ENCODE peak calls at places on chromosomes 1 and 21, in nine cellular contexts. E is A549, F is K562, O is suprapubic skin, I is lower leg skin, B is heart left ventricle, W is GM12891, X is GM12892, P is IMR-90. T is an unnamed sample.

GRCh38 chr1:940121-941026 is 16.7 kb downstream of the SAMD11 start:
- DNase-seq in E (no peak), F (peak), O (no peak), I (no peak), B (peak), W (peak), X (no peak), P (peak), T (peak)

GRCh38 chr21:44351535-44352252 is 1.7 kb upstream of the TRPM2 start:
- DNase-seq in E (no peak), F (no peak), O (peak), I (no peak), B (no peak), W (no peak), X (no peak), P (no peak), T (no peak)

GRCh38 chr21:46036696-46037337 is 55.2 kb downstream of the COL6A1 start:
- DNase-seq in E (no peak), F (no peak), O (no peak), I (no peak), B (no peak), W (no peak), X (no peak), P (no peak), T (no peak)

GRCh38 chr1:228292609-228292911 is 84.7 kb downstream of the OBSCN start:
- DNase-seq in E (no peak), F (no peak), O (no peak), I (no peak), B (no peak), W (no peak), X (no peak), P (no peak), T (no peak)

GRCh38 chr1:190474587-190475305 is 2.9 kb downstream of the BRINP3 start:
- DNase-seq in E (peak), F (no peak), O (no peak), I (no peak), B (no peak), W (no peak), X (no peak), P (peak), T (no peak)

GRCh38 chr1:161792740-161793139 is 26.6 kb downstream of the ATF6 start:
- DNase-seq in E (peak), F (peak), O (no peak), I (no peak), B (no peak), W (no peak), X (no peak), P (peak), T (peak)

GRCh38 chr1:9844106-9844505 is 20.3 kb upstream of the CLSTN1 start:
- DNase-seq in E (no peak), F (no peak), O (peak), I (no peak), B (no peak), W (no peak), X (no peak), P (no peak), T (no peak)

GRCh38 chr1:61169634-61170033 is 87.3 kb downstream of the NFIA start:
- DNase-seq in E (no peak), F (no peak), O (no peak), I (no peak), B (no peak), W (no peak), X (no peak), P (no peak), T (no peak)

GRCh38 chr1:166590161-166590560 is 249.1 kb upstream of the POGK start:
- DNase-seq in E (no peak), F (no peak), O (no peak), I (no peak), B (no peak), W (no peak), X (no peak), P (no peak), T (no peak)

GRCh38 chr1:4877426-4877825 is 223.0 kb downstream of the AJAP1 start:
- DNase-seq in E (no peak), F (no peak), O (no peak), I (no peak), B (no peak), W (no peak), X (no peak), P (no peak), T (no peak)

GRCh38 chr1:153190373-153190772 is 12.9 kb upstream of the LELP1 start:
- DNase-seq in E (no peak), F (peak), O (no peak), I (no peak), B (no peak), W (no peak), X (no peak), P (no peak), T (peak)

GRCh38 chr1:3221112-3222041 is 152.4 kb downstream of the PRDM16 start:
- DNase-seq in E (no peak), F (no peak), O (no peak), I (no peak), B (no peak), W (no peak), X (no peak), P (no peak), T (no peak)

GRCh38 chr1:240385985-240386978 is 225.7 kb downstream of the GREM2 start:
- DNase-seq in E (peak), F (no peak), O (no peak), I (no peak), B (no peak), W (no peak), X (no peak), P (peak), T (no peak)

GRCh38 chr1:91545506-91546300 is 45.1 kb downstream of the CDC7 start:
- DNase-seq in E (no peak), F (no peak), O (no peak), I (no peak), B (no peak), W (no peak), X (no peak), P (no peak), T (no peak)

GRCh38 chr1:185695299-185695698 is 38.9 kb upstream of the HMCN1 start:
- DNase-seq in E (peak), F (no peak), O (no peak), I (no peak), B (no peak), W (no peak), X (no peak), P (no peak), T (no peak)

GRCh38 chr1:229428256-229428655 is 5.6 kb downstream of the ACTA1 start:
- DNase-seq in E (no peak), F (no peak), O (no peak), I (no peak), B (no peak), W (no peak), X (no peak), P (no peak), T (no peak)

GRCh38 chr1:55233149-55233777 is 18.1 kb upstream of the USP24 start:
- DNase-seq in E (no peak), F (no peak), O (no peak), I (no peak), B (no peak), W (no peak), X (no peak), P (peak), T (no peak)

GRCh38 chr1:243348331-243348730 is 92.5 kb downstream of the SDCCAG8 start:
- DNase-seq in E (no peak), F (no peak), O (no peak), I (no peak), B (no peak), W (no peak), X (no peak), P (no peak), T (no peak)

GRCh38 chr1:35564884-35565741 is 7.5 kb downstream of the NCDN start:
- DNase-seq in E (no peak), F (no peak), O (no peak), I (no peak), B (no peak), W (no peak), X (no peak), P (no peak), T (no peak)

GRCh38 chr21:36135391-36136094 is 664 bp downstream of the CBR3 start:
- DNase-seq in E (peak), F (no peak), O (peak), I (peak), B (peak), W (peak), X (peak), P (peak), T (peak)

GRCh38 chr1:23561076-23561812 is 1.9 kb upstream of the ID3 start:
- DNase-seq in E (no peak), F (no peak), O (no peak), I (no peak), B (no peak), W (no peak), X (no peak), P (no peak), T (no peak)

GRCh38 chr1:8014381-8014988 is 11.6 kb downstream of the ERRFI1 start:
- DNase-seq in E (no peak), F (peak), O (no peak), I (no peak), B (no peak), W (no peak), X (no peak), P (no peak), T (no peak)

GRCh38 chr1:207823880-207824566 is 72.2 kb downstream of the CD46 start:
- DNase-seq in E (peak), F (peak), O (peak), I (peak), B (peak), W (no peak), X (no peak), P (peak), T (peak)

GRCh38 chr1:167450843-167451242 is 67.5 kb downstream of the CD247 start:
- DNase-seq in E (no peak), F (no peak), O (no peak), I (no peak), B (no peak), W (no peak), X (no peak), P (no peak), T (no peak)

DNA sequence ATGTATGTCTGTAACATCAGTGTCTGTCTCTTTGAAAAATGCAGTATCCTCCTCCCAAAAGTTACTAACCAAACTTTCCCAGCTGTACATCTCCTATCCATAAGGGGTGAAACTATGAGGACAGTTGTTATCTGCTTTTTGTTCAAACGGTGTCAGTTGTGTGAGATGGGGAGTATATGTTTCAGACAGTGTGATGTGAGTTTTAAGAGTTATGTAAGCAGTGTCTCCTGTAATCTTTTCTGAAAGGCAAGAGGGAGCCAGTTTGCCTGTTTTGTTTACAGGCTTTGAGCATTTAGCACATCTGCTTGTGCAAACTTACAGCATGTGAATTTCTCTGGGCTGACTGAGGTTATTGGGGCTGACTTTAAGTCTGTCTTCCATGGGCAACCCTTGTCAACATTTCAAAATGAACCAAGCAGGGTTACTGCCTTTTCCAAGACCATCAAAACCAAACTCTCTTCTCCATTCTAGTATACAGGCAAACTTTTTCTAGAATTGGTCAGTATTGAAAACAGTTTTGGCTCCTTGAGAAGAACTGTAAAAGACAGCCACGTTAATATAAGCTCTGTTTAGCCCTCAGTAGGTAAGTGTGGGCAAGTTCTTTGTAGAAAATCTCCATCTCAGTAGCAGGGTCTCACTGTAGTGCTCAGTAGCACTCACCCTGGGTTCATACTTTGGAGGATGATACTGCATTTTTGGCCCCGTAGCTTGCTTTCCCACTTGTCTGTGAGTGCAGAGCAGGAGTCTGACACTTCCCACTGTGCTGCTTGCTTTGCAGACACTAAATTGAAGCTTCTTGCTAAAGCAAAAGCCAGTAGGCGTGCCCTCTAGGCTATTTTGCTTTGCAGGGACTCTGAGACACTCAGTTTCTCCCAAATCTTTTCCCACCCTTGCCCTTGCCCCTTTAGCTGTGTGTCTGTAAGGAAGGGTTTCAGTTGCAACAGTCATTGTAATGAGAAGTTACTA is 34.5 kb upstream of the CACYBP start:
- DNase-seq in E (no peak), F (peak), O (no peak), I (peak), B (no peak), W (no peak), X (no peak), P (peak), T (peak)
- TF ChIP-seq POLR2A in E (no peak), F (no peak), O (no peak), I (no peak), B (no peak), W (no peak), X (no peak), P (no peak), T (peak)

GRCh38 chr1:26768755-26769154 is 19.0 kb upstream of the PIGV start:
- DNase-seq in E (no peak), F (no peak), O (no peak), I (no peak), B (no peak), W (no peak), X (no peak), P (peak), T (no peak)

GRCh38 chr1:26774462-26774861 is 13.3 kb upstream of the PIGV start:
- DNase-seq in E (no peak), F (no peak), O (no peak), I (no peak), B (no peak), W (no peak), X (no peak), P (no peak), T (no peak)

GRCh38 chr1:26772687-26773086 is 15.1 kb upstream of the PIGV start:
- DNase-seq in E (peak), F (no peak), O (no peak), I (no peak), B (no peak), W (no peak), X (no peak), P (peak), T (no peak)

GRCh38 chr1:26771285-26771642 is 16.5 kb upstream of the PIGV start:
- DNase-seq in E (no peak), F (no peak), O (no peak), I (no peak), B (no peak), W (no peak), X (no peak), P (no peak), T (no peak)

GRCh38 chr1:26771643-26772321 is 16.0 kb upstream of the PIGV start:
- DNase-seq in E (peak), F (peak), O (no peak), I (no peak), B (no peak), W (no peak), X (no peak), P (peak), T (no peak)
- TF ChIP-seq POLR2A in E (no peak), F (no peak), O (no peak), I (no peak), B (no peak), W (no peak), X (no peak), P (peak), T (no peak)

GRCh38 chr1:59819566-59820438 is 5.1 kb downstream of the HOOK1 start:
- DNase-seq in E (no peak), F (no peak), O (no peak), I (no peak), B (no peak), W (no peak), X (no peak), P (no peak), T (no peak)

GRCh38 chr1:59814180-59814900 is 409 bp upstream of the HOOK1 start:
- DNase-seq in E (peak), F (no peak), O (peak), I (peak), B (peak), W (peak), X (peak), P (no peak), T (peak)

GRCh38 chr1:59816318-59816878 is 1.6 kb downstream of the HOOK1 start:
- DNase-seq in E (no peak), F (no peak), O (no peak), I (no peak), B (no peak), W (no peak), X (no peak), P (no peak), T (no peak)

GRCh38 chr1:59815892-59816291 is 1.1 kb downstream of the HOOK1 start:
- DNase-seq in E (no peak), F (no peak), O (no peak), I (no peak), B (no peak), W (no peak), X (no peak), P (no peak), T (no peak)

DNA sequence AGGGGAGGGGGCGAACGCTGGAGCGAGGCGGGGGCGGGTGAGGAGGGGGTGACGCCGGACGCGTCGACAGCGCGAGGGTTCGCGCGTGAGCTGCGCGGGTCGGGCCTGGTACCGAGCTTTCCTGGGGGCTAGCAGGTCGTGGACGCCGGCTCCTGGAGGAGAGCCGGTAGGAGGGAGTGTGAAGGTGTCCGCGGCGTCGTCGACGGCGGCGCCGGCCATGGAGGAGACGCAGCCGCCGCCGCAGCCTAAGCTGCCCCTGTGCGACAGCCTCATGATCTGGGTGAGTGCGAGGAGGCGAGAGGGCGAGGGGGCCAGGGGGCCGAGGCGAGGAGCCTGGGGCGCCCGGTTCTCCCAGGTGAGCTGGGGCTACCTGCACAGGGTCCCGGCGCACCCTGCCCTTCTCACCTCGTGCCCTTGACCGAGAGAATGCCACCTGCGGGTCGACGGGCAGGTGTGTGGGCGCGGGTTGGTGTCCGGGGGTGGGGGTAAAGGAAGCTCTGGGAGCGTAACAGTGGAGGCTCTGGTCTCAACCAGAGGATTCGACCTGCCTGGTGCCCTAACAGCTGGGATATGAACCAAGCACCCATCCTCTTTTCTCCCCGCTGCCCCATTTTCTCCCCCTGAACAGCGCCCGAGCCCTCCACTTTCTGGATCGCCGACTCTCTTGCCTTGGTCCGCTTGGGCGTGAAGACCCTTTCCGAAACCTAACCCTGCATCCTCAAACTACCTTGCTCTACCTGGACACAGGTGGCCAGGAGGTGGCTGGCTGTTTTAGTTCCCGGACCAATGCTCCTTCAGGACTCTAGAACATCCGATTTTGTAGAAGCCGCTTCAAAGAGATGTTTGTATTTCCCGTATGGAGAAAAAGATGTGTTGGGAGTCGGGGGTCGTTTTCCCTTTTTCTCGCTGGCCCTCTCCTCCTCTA is at the start of gene HOOK1:
- DNase-seq in E (peak), F (no peak), O (peak), I (no peak), B (peak), W (peak), X (peak), P (no peak), T (no peak)
- TF ChIP-seq POLR2A in E (no peak), F (no peak), O (no peak), I (no peak), B (no peak), W (no peak), X (no peak), P (no peak), T (no peak)

GRCh38 chr1:151832318-151832984 is 849 bp upstream of the RORC start:
- DNase-seq in E (no peak), F (no peak), O (peak), I (peak), B (peak), W (no peak), X (no peak), P (peak), T (no peak)
- TF ChIP-seq POLR2A in E (no peak), F (no peak), O (no peak), I (no peak), B (no peak), W (no peak), X (no peak), P (no peak), T (no peak)

T was measured in erythroblast.